ENCODE peak calls at places on chromosome 7, in nine cellular contexts. K is H7, D is mammary epithelial cell, M is uterus, A is SK-N-MC, B is WERI-Rb-1, S is sigmoid colon, I is choroid plexus epithelial cell, G is GM23338. C is an unnamed sample.

GRCh38 chr7:19772858-19773337 is 519 bp downstream of the TMEM196 start:
- DNase-seq in K (peak; percentile 45), D (peak; percentile 41), M (peak; percentile 34), A (no peak), B (no peak), S (no peak), I (peak; percentile 26), G (peak; percentile 87), C (peak; percentile 68)

GRCh38 chr7:116912269-116912909 is 40.9 kb upstream of the ST7 start:
- DNase-seq in K (no peak), D (no peak), M (no peak), A (no peak), B (no peak), S (no peak), I (no peak), G (no peak), C (no peak)

GRCh38 chr7:74449809-74450397 is 3.8 kb upstream of the GTF2IRD1 start:
- DNase-seq in K (peak; percentile 95), D (no peak), M (peak; percentile 23), A (no peak), B (peak; percentile 66), S (no peak), I (peak; percentile 58), G (peak; percentile 93), C (no peak)

GRCh38 chr7:142808802-142809583 is 38.2 kb downstream of the PRSS2 start:
- DNase-seq in K (no peak), D (peak; percentile 26), M (no peak), A (no peak), B (no peak), S (no peak), I (no peak), G (no peak), C (peak; percentile 79)

GRCh38 chr7:91565499-91566331 is 301.5 kb downstream of the FZD1 start:
- DNase-seq in K (no peak), D (no peak), M (peak; percentile 22), A (peak; percentile 40), B (no peak), S (no peak), I (no peak), G (peak; percentile 6), C (no peak)

GRCh38 chr7:39609462-39610149 is 13.8 kb upstream of the RALA start:
- DNase-seq in K (peak; percentile 86), D (no peak), M (no peak), A (no peak), B (no peak), S (no peak), I (no peak), G (peak; percentile 76), C (no peak)

GRCh38 chr7:100623951-100624824 is 11.8 kb downstream of the MOSPD3 start:
- DNase-seq in K (no peak), D (no peak), M (no peak), A (no peak), B (no peak), S (no peak), I (no peak), G (no peak), C (no peak)

GRCh38 chr7:107969856-107970255 is 33.1 kb downstream of the LAMB1 start:
- DNase-seq in K (no peak), D (no peak), M (no peak), A (no peak), B (no peak), S (no peak), I (no peak), G (no peak), C (no peak)

GRCh38 chr7:2405601-2406345 is 2.4 kb downstream of the CHST12 start:
- DNase-seq in K (no peak), D (no peak), M (no peak), A (no peak), B (no peak), S (no peak), I (no peak), G (no peak), C (no peak)

GRCh38 chr7:127770870-127771269 is 118.9 kb downstream of the SND1 start:
- DNase-seq in K (no peak), D (no peak), M (no peak), A (no peak), B (no peak), S (no peak), I (peak; percentile 41), G (no peak), C (no peak)

GRCh38 chr7:108824840-108825540 is 255.3 kb downstream of the DNAJB9 start:
- DNase-seq in K (no peak), D (peak; percentile 6), M (peak; percentile 25), A (no peak), B (no peak), S (no peak), I (peak; percentile 89), G (no peak), C (no peak)

GRCh38 chr7:12888727-12889126 is 201.3 kb downstream of the ARL4A start:
- DNase-seq in K (no peak), D (peak; percentile 23), M (no peak), A (no peak), B (no peak), S (no peak), I (peak; percentile 79), G (no peak), C (no peak)

GRCh38 chr7:12884856-12885440 is 197.5 kb downstream of the ARL4A start:
- DNase-seq in K (no peak), D (no peak), M (no peak), A (no peak), B (no peak), S (no peak), I (peak; percentile 64), G (no peak), C (no peak)

GRCh38 chr7:12882710-12883109 is 195.3 kb downstream of the ARL4A start:
- DNase-seq in K (no peak), D (no peak), M (no peak), A (no peak), B (no peak), S (no peak), I (no peak), G (no peak), C (no peak)

GRCh38 chr7:12881712-12882111 is 194.3 kb downstream of the ARL4A start:
- DNase-seq in K (no peak), D (no peak), M (no peak), A (no peak), B (no peak), S (no peak), I (no peak), G (no peak), C (no peak)

GRCh38 chr7:12884033-12884432 is 196.6 kb downstream of the ARL4A start:
- DNase-seq in K (no peak), D (no peak), M (no peak), A (no peak), B (no peak), S (no peak), I (peak; percentile 15), G (no peak), C (no peak)
- H3K4me3 ChIP-seq in K (no peak overlapping the region), D (no peak overlapping the region), M (no peak overlapping the region), A (no peak overlapping the region), B (no peak overlapping the region), S (no peak overlapping the region), I (no peak overlapping the region), G (no peak overlapping the region), C (no peak overlapping the region)

GRCh38 chr7:27160546-27161213 is 4.2 kb upstream of the HOXA7 start:
- DNase-seq in K (peak; percentile 95), D (peak; percentile 69), M (peak; percentile 88), A (no peak), B (peak; percentile 86), S (peak; percentile 94), I (peak; percentile 80), G (peak; percentile 91), C (peak; percentile 97)

GRCh38 chr7:27158436-27159277 is 2.2 kb upstream of the HOXA7 start:
- DNase-seq in K (peak; percentile 67), D (peak; percentile 39), M (peak; percentile 22), A (no peak), B (peak; percentile 6), S (peak; percentile 64), I (no peak), G (peak; percentile 46), C (peak; percentile 70)

GRCh38 chr7:27159278-27160146 is 3.0 kb upstream of the HOXA7 start:
- DNase-seq in K (peak; percentile 60), D (peak; percentile 54), M (peak; percentile 14), A (no peak), B (peak; percentile 5), S (peak; percentile 63), I (no peak), G (no peak), C (peak; percentile 79)

GRCh38 chr7:27161214-27161720 is 4.1 kb downstream of the HOXA9 start:
- DNase-seq in K (no peak), D (no peak), M (peak; percentile 30), A (no peak), B (no peak), S (peak; percentile 73), I (no peak), G (no peak), C (peak; percentile 75)

DNA sequence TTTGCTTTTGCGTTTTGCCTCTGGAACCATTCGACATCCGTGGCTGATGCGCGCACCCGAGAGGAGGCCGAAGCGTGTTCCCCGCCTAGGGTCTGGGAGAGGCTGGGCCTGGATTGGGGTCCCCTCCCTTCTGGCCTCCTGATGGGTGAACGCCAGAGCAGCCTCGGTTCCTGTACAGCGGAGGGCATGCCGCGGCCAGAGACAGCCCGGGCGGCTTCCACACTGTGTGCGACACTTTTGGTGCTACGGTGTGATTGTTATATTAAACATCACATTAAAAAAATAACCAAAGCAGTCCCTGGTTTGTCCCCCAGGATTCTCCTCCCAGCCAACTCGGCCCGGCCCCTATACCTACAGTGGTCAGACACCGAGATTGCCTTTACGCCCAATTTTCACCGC is 3.7 kb upstream of the HOXA7 start:
- DNase-seq in K (no peak), D (peak; percentile 33), M (peak; percentile 32), A (no peak), B (no peak), S (peak; percentile 69), I (no peak), G (no peak), C (peak; percentile 82)
- H3K4me3 ChIP-seq in K (no peak overlapping the region), D (peak overlapping the region; percentile 72), M (peak overlapping the region; percentile 49), A (peak overlapping the region; percentile 80), B (no peak overlapping the region), S (no peak overlapping the region), I (no peak overlapping the region), G (peak overlapping the region; percentile 64), C (peak overlapping the region; percentile 86)

GRCh38 chr7:35253680-35254495 is at the start of gene TBX20:
- DNase-seq in K (peak; percentile 91), D (no peak), M (no peak), A (no peak), B (peak; percentile 68), S (no peak), I (no peak), G (peak; percentile 82), C (peak; percentile 72)
- H3K4me3 ChIP-seq in K (peak within 1 kb of the TSS; percentile 50), D (no peak within 1 kb of the TSS), M (peak within 1 kb of the TSS; percentile 9), A (peak within 1 kb of the TSS; percentile 82), B (peak within 1 kb of the TSS; percentile 84), S (no peak within 1 kb of the TSS), I (peak within 1 kb of the TSS; percentile 29), G (peak within 1 kb of the TSS; percentile 66), C (peak within 1 kb of the TSS; percentile 6)

GRCh38 chr7:124403112-124403511 is 362.5 kb downstream of the GPR37 start:
- DNase-seq in K (no peak), D (no peak), M (no peak), A (no peak), B (no peak), S (no peak), I (no peak), G (no peak), C (no peak)

GRCh38 chr7:124398937-124399552 is 366.2 kb upstream of the TMEM229A start:
- DNase-seq in K (no peak), D (no peak), M (no peak), A (no peak), B (no peak), S (no peak), I (no peak), G (no peak), C (no peak)

GRCh38 chr7:124399941-124400340 is 365.7 kb downstream of the GPR37 start:
- DNase-seq in K (no peak), D (no peak), M (no peak), A (no peak), B (no peak), S (no peak), I (no peak), G (no peak), C (no peak)

GRCh38 chr7:124397134-124397533 is 364.3 kb upstream of the TMEM229A start:
- DNase-seq in K (no peak), D (no peak), M (no peak), A (no peak), B (no peak), S (no peak), I (no peak), G (no peak), C (no peak)
- H3K4me3 ChIP-seq in K (no peak overlapping the region), D (no peak overlapping the region), M (no peak overlapping the region), A (no peak overlapping the region), B (no peak overlapping the region), S (no peak overlapping the region), I (no peak overlapping the region), G (no peak overlapping the region), C (no peak overlapping the region)